ENCODE peak calls at places on chromosome X, in four cellular contexts. K is upper lobe of right lung, J is tibial nerve, H is heart left ventricle. C is an unnamed sample.

GRCh38 chrX:136147320-136147901 is at the start of gene FHL1:
- DNase-seq in K (peak; percentile 82), J (peak; percentile 25), H (peak; percentile 77), C (no peak)

GRCh38 chrX:65644621-65645287 is 22.7 kb upstream of the MSN start:
- DNase-seq in K (peak; percentile 81), J (peak; percentile 82), H (peak; percentile 88), C (no peak)

GRCh38 chrX:74419861-74420193 is 1.5 kb upstream of the SLC16A2 start:
- DNase-seq in K (no peak), J (no peak), H (no peak), C (no peak)

GRCh38 chrX:135429429-135429828 is 7.7 kb downstream of the SMIM10L2A start:
- DNase-seq in K (no peak), J (no peak), H (no peak), C (no peak)

GRCh38 chrX:123322531-123322930 is 138.5 kb downstream of the GRIA3 start:
- DNase-seq in K (no peak), J (no peak), H (no peak), C (no peak)

GRCh38 chrX:40414335-40414734 is 166.4 kb upstream of the ATP6AP2 start:
- DNase-seq in K (no peak), J (no peak), H (no peak), C (no peak)

GRCh38 chrX:12814434-12814833 is 23.2 kb downstream of the PRPS2 start:
- DNase-seq in K (no peak), J (peak; percentile 40), H (no peak), C (no peak)

GRCh38 chrX:40041915-40042314 is 55.8 kb downstream of the BCOR start:
- DNase-seq in K (no peak), J (no peak), H (no peak), C (no peak)

GRCh38 chrX:72120798-72121197 is 10.9 kb downstream of the RTL5 start:
- DNase-seq in K (no peak), J (no peak), H (no peak), C (no peak)

GRCh38 chrX:31279359-31279758 is 207.5 kb upstream of the FTHL17 start:
- DNase-seq in K (no peak), J (no peak), H (no peak), C (no peak)

GRCh38 chrX:106401965-106402559 is 209.7 kb upstream of the RADX start:
- DNase-seq in K (no peak), J (no peak), H (no peak), C (no peak)

GRCh38 chrX:49878128-49878833 is 1.0 kb upstream of the USP27X start:
- DNase-seq in K (no peak), J (no peak), H (no peak), C (no peak)

GRCh38 chrX:51494409-51494808 is 2.0 kb downstream of the NUDT11 start:
- DNase-seq in K (no peak), J (no peak), H (no peak), C (no peak)

GRCh38 chrX:134695999-134696398 is 37.7 kb upstream of the PLAC1 start:
- DNase-seq in K (no peak), J (peak; percentile 6), H (no peak), C (no peak)

GRCh38 chrX:40153335-40154221 is 55.8 kb upstream of the BCOR start:
- DNase-seq in K (peak; percentile 76), J (no peak), H (peak; percentile 64), C (peak; percentile 90)

GRCh38 chrX:127884921-127885320 is 167.3 kb downstream of the ACTRT1 start:
- DNase-seq in K (no peak), J (no peak), H (no peak), C (no peak)

GRCh38 chrX:100341111-100341510 is 69.0 kb downstream of the PCDH19 start:
- DNase-seq in K (no peak), J (no peak), H (no peak), C (no peak)

GRCh38 chrX:68999351-68999750 is 165.9 kb downstream of the PJA1 start:
- DNase-seq in K (no peak), J (no peak), H (no peak), C (no peak)

GRCh38 chrX:154717824-154718223 is 33.1 kb downstream of the GAB3 start:
- DNase-seq in K (no peak), J (no peak), H (no peak), C (no peak)

GRCh38 chrX:132025085-132025484 is 2.0 kb downstream of the STK26 start:
- DNase-seq in K (no peak), J (no peak), H (no peak), C (no peak)

GRCh38 chrX:115894087-115894486 is 276.5 kb upstream of the AGTR2 start:
- DNase-seq in K (no peak), J (no peak), H (no peak), C (no peak)

GRCh38 chrX:12978205-12979010 is 3.5 kb downstream of the TMSB4X start:
- DNase-seq in K (peak; percentile 71), J (peak; percentile 24), H (no peak), C (no peak)

GRCh38 chrX:121389976-121390709 is 342.7 kb downstream of the GLUD2 start:
- DNase-seq in K (no peak), J (no peak), H (no peak), C (no peak)

GRCh38 chrX:17285983-17286382 is 89.0 kb upstream of the NHS start:
- DNase-seq in K (no peak), J (no peak), H (no peak), C (no peak)

GRCh38 chrX:114152130-114152529 is 431.8 kb upstream of the HTR2C start:
- DNase-seq in K (no peak), J (no peak), H (no peak), C (no peak)

GRCh38 chrX:137033774-137034507 is at the start of gene GPR101:
- DNase-seq in K (no peak), J (no peak), H (no peak), C (no peak)

GRCh38 chrX:54560411-54560810 is 30.4 kb downstream of the GNL3L start:
- DNase-seq in K (no peak), J (no peak), H (no peak), C (no peak)
- TF ChIP-seq CTCF in K (no peak), J (no peak), H (no peak), C (no peak)

GRCh38 chrX:148958896-148959295 is 458.5 kb downstream of the AFF2 start:
- DNase-seq in K (no peak), J (no peak), H (no peak), C (no peak)
- TF ChIP-seq CTCF in K (no peak), J (no peak), H (no peak), C (no peak)

GRCh38 chrX:139932901-139933796 is at the start of gene ATP11C:
- DNase-seq in K (peak; percentile 88), J (peak; percentile 73), H (peak; percentile 80), C (peak; percentile 91)
- TF ChIP-seq CTCF in K (no peak), J (peak; percentile 5), H (peak; percentile 6), C (peak; percentile 45)

DNA sequence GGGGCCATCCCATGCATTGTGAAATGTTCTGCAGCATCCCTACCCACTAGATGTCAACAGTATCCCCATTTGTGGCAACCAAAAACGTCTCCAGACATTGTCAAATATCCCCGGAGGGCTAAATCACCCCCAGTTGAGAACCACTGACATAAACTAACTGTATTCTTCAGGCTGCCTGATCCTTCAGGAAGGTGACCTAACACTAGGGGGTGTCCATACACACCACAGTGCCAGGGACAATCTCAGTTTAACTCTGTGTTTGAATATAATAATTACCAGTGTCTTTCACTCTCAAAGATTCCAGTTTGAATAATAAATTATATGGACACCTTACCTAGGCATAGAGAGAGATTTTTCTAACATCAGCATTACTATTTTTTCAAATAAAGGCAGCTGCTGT is 6.4 kb downstream of the ACE2 start:
- DNase-seq in K (no peak), J (no peak), H (no peak), C (no peak)
- TF ChIP-seq CTCF in K (no peak), J (no peak), H (peak; percentile 20), C (no peak)

GRCh38 chrX:140661657-140662056 is 47.9 kb upstream of the LINC00632 start:
- DNase-seq in K (no peak), J (no peak), H (no peak), C (no peak)
- TF ChIP-seq CTCF in K (peak; percentile 11), J (no peak), H (peak; percentile 4), C (peak; percentile 38)

DNA sequence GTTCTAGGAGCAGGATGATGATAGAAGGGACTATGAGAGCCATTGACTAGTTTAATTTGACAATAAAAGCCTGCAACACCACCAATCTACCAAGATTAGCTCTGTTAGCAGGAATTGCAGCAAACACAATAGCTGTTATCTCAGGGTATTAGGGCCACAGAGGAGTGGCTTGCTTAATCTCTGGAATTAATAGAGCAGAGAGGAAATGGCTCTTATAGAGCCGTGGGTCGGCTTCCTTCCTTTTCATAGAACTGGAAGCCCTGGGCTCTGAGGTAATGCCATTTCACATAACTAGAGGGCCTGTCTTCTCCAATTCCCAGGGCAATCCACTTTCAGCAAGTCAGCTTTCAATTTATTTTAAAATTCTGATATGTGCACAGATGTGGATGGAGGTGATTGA is 83.0 kb downstream of the MAMLD1 start:
- DNase-seq in K (no peak), J (no peak), H (no peak), C (no peak)
- TF ChIP-seq CTCF in K (peak; percentile 9), J (no peak), H (no peak), C (no peak)

GRCh38 chrX:48648299-48648698 is 35.3 kb upstream of the WAS start:
- DNase-seq in K (no peak), J (peak; percentile 56), H (peak; percentile 51), C (no peak)
- TF ChIP-seq CTCF in K (peak; percentile 36), J (peak; percentile 23), H (peak; percentile 43), C (peak; percentile 75)

DNA sequence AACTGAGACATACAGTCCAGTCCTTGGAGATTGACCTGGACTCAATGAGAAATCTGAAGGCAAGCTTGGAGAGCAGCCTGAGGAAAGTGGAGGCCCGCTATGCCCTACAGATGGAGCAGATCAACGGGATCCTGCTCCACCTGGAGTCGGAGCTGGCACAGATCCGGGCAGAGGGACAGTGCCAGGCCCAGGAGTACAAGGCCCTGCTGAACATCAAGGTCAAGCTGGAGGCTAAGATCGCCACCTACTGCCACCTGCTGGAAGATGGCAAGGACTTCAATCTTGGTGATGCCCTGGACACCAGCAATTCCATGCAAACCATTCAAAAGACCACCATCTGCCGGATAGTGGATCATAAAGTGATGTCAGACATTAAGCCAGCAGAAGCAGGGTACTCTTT is 20.4 kb upstream of the FRMPD3 start:
- DNase-seq in K (peak; percentile 64), J (no peak), H (no peak), C (no peak)
- TF ChIP-seq CTCF in K (peak; percentile 32), J (no peak), H (no peak), C (peak; percentile 56)